ENCODE peak calls at places on chromosomes 13 and 19, in six cellular contexts. R is lower lobe of right lung, C is Calu3, S is AG04450, V is activated B cell treated with CpG ODN at 0.5 μM for 24 hours, W is tibial artery. O is an unnamed sample.

GRCh38 chr19:39499082-39499642 is 415 bp downstream of the DLL3 start:
- DNase-seq in R (no peak), C (peak; percentile 47), S (no peak), V (peak; percentile 35), W (no peak), O (peak; percentile 69)

GRCh38 chr13:51998723-51999471 is 12.4 kb downstream of the ATP7B start:
- DNase-seq in R (no peak), C (no peak), S (no peak), V (no peak), W (no peak), O (no peak)

GRCh38 chr13:90968510-90968909 is 379.0 kb upstream of the MIR17HG start:
- DNase-seq in R (no peak), C (peak; percentile 9), S (no peak), V (no peak), W (no peak), O (no peak)

GRCh38 chr13:37202264-37202663 is 96.8 kb upstream of the CSNK1A1L start:
- DNase-seq in R (no peak), C (no peak), S (peak; percentile 16), V (no peak), W (no peak), O (no peak)

GRCh38 chr19:22620912-22621311 is 13.2 kb upstream of the ZNF492 start:
- DNase-seq in R (no peak), C (no peak), S (no peak), V (no peak), W (no peak), O (no peak)

GRCh38 chr19:33876192-33876591 is 79.5 kb downstream of the KCTD15 start:
- DNase-seq in R (no peak), C (no peak), S (no peak), V (no peak), W (no peak), O (no peak)

GRCh38 chr19:12156254-12157058 is at the start of gene ZNF625:
- DNase-seq in R (peak; percentile 90), C (no peak), S (peak; percentile 43), V (peak; percentile 46), W (peak; percentile 94), O (peak; percentile 91)

GRCh38 chr19:42253245-42254082 is 1.5 kb downstream of the ERF start:
- DNase-seq in R (peak; percentile 77), C (peak; percentile 72), S (no peak), V (peak; percentile 71), W (peak; percentile 86), O (peak; percentile 84)

GRCh38 chr13:97165527-97166425 is 56.4 kb upstream of the MBNL2 start:
- DNase-seq in R (no peak), C (no peak), S (no peak), V (no peak), W (no peak), O (no peak)

GRCh38 chr19:19062454-19063182 is 1.2 kb upstream of the SLC25A42 start:
- DNase-seq in R (no peak), C (peak; percentile 9), S (peak; percentile 11), V (no peak), W (no peak), O (no peak)

GRCh38 chr19:30871979-30872378 is 477.3 kb downstream of the TSHZ3 start:
- DNase-seq in R (no peak), C (no peak), S (no peak), V (no peak), W (no peak), O (no peak)

GRCh38 chr13:111614613-111615012 is 294.2 kb downstream of the TEX29 start:
- DNase-seq in R (no peak), C (no peak), S (no peak), V (no peak), W (no peak), O (no peak)

GRCh38 chr13:38899581-38899980 is 91.0 kb downstream of the STOML3 start:
- DNase-seq in R (no peak), C (no peak), S (no peak), V (no peak), W (no peak), O (no peak)

GRCh38 chr13:21517576-21517975 is 58.5 kb upstream of the ZDHHC20 start:
- DNase-seq in R (peak; percentile 66), C (no peak), S (no peak), V (no peak), W (no peak), O (no peak)

GRCh38 chr19:14767466-14767971 is 10.8 kb downstream of the ADGRE2 start:
- DNase-seq in R (peak; percentile 8), C (no peak), S (no peak), V (no peak), W (no peak), O (no peak)

GRCh38 chr13:46896346-46897138 is at the start of gene HTR2A:
- DNase-seq in R (peak; percentile 58), C (no peak), S (no peak), V (no peak), W (no peak), O (no peak)

GRCh38 chr19:34186205-34186604 is 13.9 kb downstream of the LSM14A start:
- DNase-seq in R (no peak), C (no peak), S (no peak), V (no peak), W (no peak), O (no peak)

GRCh38 chr19:51458899-51459592 is 792 bp upstream of the SIGLEC8 start:
- DNase-seq in R (no peak), C (no peak), S (no peak), V (no peak), W (no peak), O (peak; percentile 53)

GRCh38 chr13:30212256-30212655 is 95.1 kb downstream of the KATNAL1 start:
- DNase-seq in R (no peak), C (no peak), S (no peak), V (no peak), W (no peak), O (no peak)

GRCh38 chr19:48992571-48993174 is 436 bp downstream of the GYS1 start:
- DNase-seq in R (no peak), C (no peak), S (no peak), V (no peak), W (peak; percentile 69), O (no peak)

GRCh38 chr19:18529782-18530181 is 7.9 kb upstream of the ELL start:
- DNase-seq in R (no peak), C (no peak), S (no peak), V (no peak), W (no peak), O (no peak)

GRCh38 chr13:28412981-28413380 is 81.9 kb downstream of the FLT1 start:
- DNase-seq in R (no peak), C (no peak), S (no peak), V (no peak), W (no peak), O (no peak)

GRCh38 chr13:44578064-44578394 is 1.9 kb upstream of the TSC22D1 start:
- DNase-seq in R (no peak), C (no peak), S (no peak), V (no peak), W (no peak), O (no peak)

GRCh38 chr13:25939961-25940687 is 111.7 kb downstream of the SHISA2 start:
- DNase-seq in R (no peak), C (no peak), S (no peak), V (no peak), W (no peak), O (no peak)

GRCh38 chr13:49584771-49585182 is 581 bp downstream of the RCBTB1 start:
- DNase-seq in R (no peak), C (no peak), S (no peak), V (no peak), W (no peak), O (no peak)

GRCh38 chr19:17784201-17785008 is 10.5 kb upstream of the B3GNT3 start:
- DNase-seq in R (peak; percentile 71), C (peak; percentile 67), S (no peak), V (peak; percentile 62), W (peak; percentile 71), O (peak; percentile 75)

GRCh38 chr13:106033634-106034033 is 501.8 kb downstream of the EFNB2 start:
- DNase-seq in R (no peak), C (no peak), S (peak; percentile 15), V (no peak), W (no peak), O (no peak)

GRCh38 chr13:20828540-20829364 is 55.0 kb upstream of the EEF1AKMT1 start:
- DNase-seq in R (no peak), C (peak; percentile 33), S (no peak), V (no peak), W (no peak), O (no peak)

GRCh38 chr13:111531505-111531904 is 211.1 kb downstream of the TEX29 start:
- DNase-seq in R (no peak), C (no peak), S (no peak), V (no peak), W (no peak), O (no peak)

GRCh38 chr13:30743319-30744055 is 8.1 kb downstream of the ALOX5AP start:
- DNase-seq in R (no peak), C (peak; percentile 20), S (peak; percentile 93), V (no peak), W (peak; percentile 82), O (no peak)

GRCh38 chr19:41098762-41099161 is 10.5 kb downstream of the CYP2A13 start:
- DNase-seq in R (no peak), C (no peak), S (no peak), V (no peak), W (no peak), O (no peak)

GRCh38 chr13:107203146-107203847 is 635.4 kb upstream of the ARGLU1 start:
- DNase-seq in R (no peak), C (peak; percentile 1), S (no peak), V (no peak), W (no peak), O (no peak)

DNA sequence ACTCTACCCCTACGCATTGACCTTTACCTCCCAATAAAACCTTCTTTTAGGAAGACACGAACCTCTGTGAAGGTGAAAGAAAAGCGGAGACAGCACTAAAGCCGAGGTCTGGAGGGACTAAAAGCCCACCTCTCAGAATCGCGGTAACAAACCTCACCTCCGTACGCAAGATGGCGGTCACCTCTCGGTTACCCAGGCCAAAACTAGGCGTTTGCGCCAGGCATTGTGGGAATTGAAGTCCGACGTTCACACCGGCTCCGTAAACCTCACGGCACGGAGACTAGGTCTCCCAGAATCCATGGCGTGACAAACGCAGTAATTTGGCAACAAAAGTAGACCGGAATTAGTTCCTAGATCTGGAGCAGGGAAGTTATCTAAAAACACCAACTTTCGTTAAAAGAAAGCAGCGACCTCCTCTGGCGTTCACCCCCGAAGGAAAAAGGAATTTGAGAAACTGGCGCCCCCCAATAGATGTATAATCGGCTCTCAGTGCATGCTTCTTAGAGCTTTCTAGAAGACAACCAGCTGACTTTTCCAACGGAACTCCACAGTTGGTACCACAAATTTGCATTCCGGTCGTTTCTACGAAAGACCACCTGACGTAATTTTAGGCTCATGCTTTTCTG is at the start of gene N4BP2L2:
- DNase-seq in R (peak; percentile 95), C (peak; percentile 82), S (peak; percentile 93), V (peak; percentile 77), W (peak; percentile 97), O (peak; percentile 91)
- TF ChIP-seq CTCF in R (peak; percentile 39), C (no peak), S (peak; percentile 47), V (no peak), W (peak; percentile 36), O (peak; percentile 50)

GRCh38 chr13:24491853-24492252 is 20.7 kb downstream of the PARP4 start:
- DNase-seq in R (no peak), C (no peak), S (no peak), V (no peak), W (no peak), O (no peak)
- TF ChIP-seq CTCF in R (no peak), C (no peak), S (peak; percentile 21), V (no peak), W (no peak), O (peak; percentile 45)

GRCh38 chr13:75537401-75538365 is at the start of gene COMMD6:
- DNase-seq in R (peak; percentile 89), C (peak; percentile 41), S (peak; percentile 96), V (peak; percentile 68), W (peak; percentile 88), O (peak; percentile 81)
- TF ChIP-seq CTCF in R (peak; percentile 73), C (no peak), S (peak; percentile 58), V (no peak), W (peak; percentile 55), O (peak; percentile 47)

GRCh38 chr13:24233351-24233901 is 72.9 kb downstream of the SPATA13 start:
- DNase-seq in R (no peak), C (no peak), S (peak; percentile 16), V (no peak), W (no peak), O (no peak)
- TF ChIP-seq CTCF in R (no peak), C (no peak), S (no peak), V (no peak), W (no peak), O (no peak)

O was measured in type B pancreatic cell.